ENCODE peak calls at places on chromosome 5, in four cellular contexts. S is heart left ventricle, I is BE2C, B is HCT116. A is an unnamed sample.

GRCh38 chr5:158175664-158176507 is 316.9 kb upstream of the CLINT1 start:
- DNase-seq in S (no peak), I (peak; percentile 30), B (no peak), A (peak; percentile 11)

GRCh38 chr5:181051841-181052525 is 11.9 kb downstream of the BTNL9 start:
- DNase-seq in S (no peak), I (no peak), B (no peak), A (no peak)

GRCh38 chr5:111254613-111255012 is 30.4 kb downstream of the CAMK4 start:
- DNase-seq in S (no peak), I (peak; percentile 23), B (no peak), A (no peak)

GRCh38 chr5:168714046-168714445 is 134.9 kb upstream of the PANK3 start:
- DNase-seq in S (no peak), I (no peak), B (no peak), A (no peak)

GRCh38 chr5:170597109-170597741 is 93.4 kb downstream of the KCNIP1 start:
- DNase-seq in S (no peak), I (peak; percentile 66), B (no peak), A (no peak)

GRCh38 chr5:35246928-35247644 is 16.8 kb upstream of the PRLR start:
- DNase-seq in S (peak; percentile 63), I (no peak), B (no peak), A (no peak)

GRCh38 chr5:159909126-159909525 is 7.2 kb upstream of the ADRA1B start:
- DNase-seq in S (no peak), I (no peak), B (no peak), A (no peak)

GRCh38 chr5:148020247-148020646 is 43.5 kb upstream of the SPINK5 start:
- DNase-seq in S (no peak), I (no peak), B (no peak), A (no peak)

GRCh38 chr5:68313336-68313735 is 97.8 kb downstream of the PIK3R1 start:
- DNase-seq in S (no peak), I (no peak), B (no peak), A (no peak)

GRCh38 chr5:13985736-13986418 is 41.4 kb upstream of the DNAH5 start:
- DNase-seq in S (no peak), I (no peak), B (peak; percentile 13), A (no peak)

GRCh38 chr5:119336262-119336661 is 19.6 kb upstream of the TNFAIP8 start:
- DNase-seq in S (no peak), I (no peak), B (no peak), A (no peak)
- H3K4me1 ChIP-seq in S (peaks cover 14% of the 10 kb centered on the region), I (no peaks in the 10 kb centered on the region), B (no peaks in the 10 kb centered on the region), A (peaks cover 7% of the 10 kb centered on the region)

DNA sequence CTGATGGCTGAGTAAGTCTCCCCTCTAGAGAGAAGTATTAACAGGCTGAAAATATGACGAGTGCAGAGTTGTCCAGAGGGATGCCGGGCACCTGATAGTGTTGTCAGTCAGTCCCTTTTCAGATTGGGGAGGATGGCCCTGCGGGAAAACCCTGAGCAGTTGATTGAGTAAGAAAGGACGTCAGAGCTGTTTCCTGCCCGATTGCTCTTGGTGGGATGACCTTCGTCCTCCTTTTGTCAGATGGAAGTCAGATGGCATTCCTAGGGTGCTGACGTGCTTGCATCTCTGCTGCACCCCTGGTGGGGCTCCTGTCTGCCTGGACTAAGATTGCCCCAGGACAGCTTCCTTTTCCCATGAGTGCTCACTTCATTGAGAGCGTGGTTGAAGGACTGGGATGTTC is 9.8 kb downstream of the ZNF354B start:
- DNase-seq in S (no peak), I (no peak), B (no peak), A (no peak)
- H3K9me3 ChIP-seq in S (no peaks in the 10 kb centered on the region), I (no peaks in the 10 kb centered on the region), B (peaks cover 10% of the 10 kb centered on the region), A (no peaks in the 10 kb centered on the region)

GRCh38 chr5:112316731-112317130 is 102.3 kb downstream of the EPB41L4A start:
- DNase-seq in S (no peak), I (no peak), B (no peak), A (no peak)
- TF ChIP-seq CTCF in S (no peak), I (no peak), B (no peak), A (no peak)

GRCh38 chr5:112374356-112374755 is 44.7 kb downstream of the EPB41L4A start:
- DNase-seq in S (no peak), I (no peak), B (no peak), A (no peak)
- H3K4me1 ChIP-seq in S (peaks cover 40% of the 10 kb centered on the region), I (no peaks in the 10 kb centered on the region), B (no peaks in the 10 kb centered on the region), A (no peaks in the 10 kb centered on the region)